ENCODE peak calls at places on chromosomes 1 and 21, in ten cellular contexts. S, F, I, B, P, O, Y, Z, H and R are unnamed samples. For H3K36me3, H3K4me1 and H3K9me3, the result is how much of the 10 kb centered on the place peaks cover.

GRCh38 chr1:3898994-3899775 is 887 bp downstream of the C1orf174 start:
- DNase-seq in S (no peak), F (peak), I (no peak), B (no peak), P (no peak), O (no peak), Y (peak), Z (no peak), H (peak), R (no peak)

GRCh38 chr1:60949826-60950197 is 132.5 kb upstream of the NFIA start:
- DNase-seq in S (no peak), F (no peak), I (no peak), B (no peak), P (no peak), O (no peak), Y (no peak), Z (no peak), H (no peak), R (no peak)

GRCh38 chr1:108897865-108898720 is 21.3 kb downstream of the GPSM2 start:
- DNase-seq in S (no peak), F (no peak), I (no peak), B (no peak), P (no peak), O (no peak), Y (peak), Z (peak), H (peak), R (peak)

GRCh38 chr1:72283204-72284083 is 1.1 kb upstream of the NEGR1 start:
- DNase-seq in S (peak), F (peak), I (peak), B (peak), P (peak), O (peak), Y (peak), Z (peak), H (peak), R (peak)

GRCh38 chr1:159932296-159933285 is 7.3 kb upstream of the TAGLN2 start:
- DNase-seq in S (no peak), F (no peak), I (no peak), B (no peak), P (peak), O (no peak), Y (no peak), Z (no peak), H (no peak), R (no peak)

GRCh38 chr1:95126846-95127245 is 9.7 kb downstream of the TLCD4 start:
- DNase-seq in S (no peak), F (no peak), I (no peak), B (no peak), P (no peak), O (no peak), Y (no peak), Z (no peak), H (no peak), R (no peak)

GRCh38 chr1:114002492-114003290 is 23.4 kb downstream of the OLFML3 start:
- DNase-seq in S (no peak), F (no peak), I (no peak), B (no peak), P (no peak), O (no peak), Y (peak), Z (no peak), H (no peak), R (peak)

GRCh38 chr1:46401964-46402626 is 8.0 kb downstream of the FAAH start:
- DNase-seq in S (peak), F (peak), I (peak), B (peak), P (peak), O (peak), Y (peak), Z (no peak), H (no peak), R (peak)

DNA sequence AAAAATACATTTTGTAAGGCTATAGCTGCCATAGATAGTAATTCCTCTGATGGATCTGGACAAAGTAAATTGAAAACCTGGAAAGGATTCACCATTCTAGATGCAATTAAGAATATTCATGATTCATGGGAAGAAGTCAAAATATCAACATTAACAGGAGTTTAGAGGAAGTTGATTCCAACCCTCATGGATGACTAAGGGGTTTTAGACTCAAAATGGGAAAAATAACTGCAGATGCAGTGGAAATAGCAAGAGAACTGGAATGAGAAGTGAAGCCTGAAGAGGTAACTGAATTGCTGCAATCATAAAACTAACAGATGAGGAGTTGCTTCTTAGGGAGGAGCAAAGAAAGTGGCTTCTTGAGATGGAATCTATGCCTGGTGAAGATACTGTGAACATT is 230.8 kb downstream of the KCTD3 start:
- DNase-seq in S (no peak), F (no peak), I (no peak), B (no peak), P (no peak), O (no peak), Y (no peak), Z (no peak), H (no peak), R (no peak)
- H3K36me3 ChIP-seq in S (under half), F (under half), I (under half), B (under half), P (under half), O (under half), Y (under half), Z (under half), H (under half), R (under half)

GRCh38 chr1:35188578-35189392 is 4.2 kb downstream of the SFPQ start:
- DNase-seq in S (no peak), F (no peak), I (no peak), B (no peak), P (no peak), O (no peak), Y (no peak), Z (no peak), H (no peak), R (no peak)
- H3K4me1 ChIP-seq in S (under half), F (under half), I (under half), B (half or more), P (half or more), O (half or more), Y (half or more), Z (under half), H (under half), R (under half)

GRCh38 chr1:93537924-93538323 is 90.0 kb downstream of the FNBP1L start:
- DNase-seq in S (no peak), F (no peak), I (no peak), B (no peak), P (no peak), O (no peak), Y (peak), Z (no peak), H (no peak), R (no peak)
- H3K9me3 ChIP-seq in S (under half), F (under half), I (under half), B (under half), P (under half), O (under half), Y (under half), Z (under half), H (under half), R (under half)

GRCh38 chr21:34882719-34883131 is 166.4 kb downstream of the RUNX1 start:
- DNase-seq in S (no peak), F (no peak), I (no peak), B (no peak), P (no peak), O (no peak), Y (peak), Z (no peak), H (no peak), R (no peak)

GRCh38 chr21:34880401-34880800 is 168.7 kb downstream of the RUNX1 start:
- DNase-seq in S (no peak), F (no peak), I (no peak), B (no peak), P (no peak), O (no peak), Y (no peak), Z (no peak), H (no peak), R (no peak)

GRCh38 chr21:34883501-34884271 is 165.4 kb downstream of the RUNX1 start:
- DNase-seq in S (no peak), F (no peak), I (no peak), B (no peak), P (no peak), O (no peak), Y (peak), Z (no peak), H (no peak), R (no peak)

GRCh38 chr21:34881421-34881820 is 167.7 kb downstream of the RUNX1 start:
- DNase-seq in S (no peak), F (no peak), I (no peak), B (no peak), P (no peak), O (no peak), Y (peak), Z (no peak), H (no peak), R (no peak)

DNA sequence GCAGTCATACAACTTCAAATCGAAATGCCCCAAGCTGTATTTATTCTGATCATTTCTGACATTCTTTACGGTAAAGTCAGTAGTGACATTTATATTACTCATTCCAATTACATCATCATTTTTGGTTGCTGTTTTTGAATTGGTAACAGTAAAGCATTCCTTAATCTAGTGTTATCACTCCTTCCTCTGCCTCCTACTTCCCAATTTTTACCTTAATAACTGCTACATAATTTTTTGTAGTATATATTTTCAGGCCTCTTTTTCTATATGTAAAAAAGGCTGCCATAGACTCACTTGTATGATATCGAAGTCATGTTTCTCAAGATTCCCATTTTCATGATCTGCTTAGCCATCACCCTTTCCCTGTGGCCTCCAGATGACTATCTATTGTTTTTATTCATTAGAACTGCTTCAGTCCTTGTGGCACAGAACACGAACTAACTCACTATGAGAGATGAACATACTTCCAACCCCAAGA is 167.2 kb downstream of the RUNX1 start:
- DNase-seq in S (no peak), F (no peak), I (no peak), B (peak), P (no peak), O (no peak), Y (peak), Z (no peak), H (no peak), R (no peak)
- H3K36me3 ChIP-seq in S (under half), F (under half), I (under half), B (under half), P (under half), O (under half), Y (half or more), Z (under half), H (under half), R (under half)

DNA sequence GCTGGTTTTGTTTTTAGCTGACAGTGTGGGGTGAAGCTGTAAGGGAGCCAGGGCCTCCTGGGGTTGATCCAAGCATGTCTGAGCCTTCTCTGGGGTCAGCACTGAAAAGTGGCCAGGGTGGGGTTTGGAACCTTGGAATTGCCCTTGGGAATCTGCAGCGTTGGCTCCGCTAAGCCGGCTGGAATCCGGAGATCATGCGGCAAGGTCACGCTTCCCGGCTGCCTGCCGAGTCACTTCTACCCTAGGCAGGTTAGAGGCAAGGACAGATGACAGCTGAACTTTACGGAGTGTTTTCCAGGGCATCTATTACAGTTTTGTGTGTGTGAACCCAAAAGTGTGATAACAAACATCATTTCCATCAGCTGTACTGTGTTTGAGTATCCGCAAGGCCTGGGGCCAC is 17.1 kb downstream of the ABCG1 start:
- DNase-seq in S (no peak), F (no peak), I (no peak), B (no peak), P (no peak), O (peak), Y (no peak), Z (no peak), H (peak), R (peak)
- H3K4me1 ChIP-seq in S (under half), F (under half), I (under half), B (half or more), P (half or more), O (half or more), Y (under half), Z (half or more), H (under half), R (under half)

DNA sequence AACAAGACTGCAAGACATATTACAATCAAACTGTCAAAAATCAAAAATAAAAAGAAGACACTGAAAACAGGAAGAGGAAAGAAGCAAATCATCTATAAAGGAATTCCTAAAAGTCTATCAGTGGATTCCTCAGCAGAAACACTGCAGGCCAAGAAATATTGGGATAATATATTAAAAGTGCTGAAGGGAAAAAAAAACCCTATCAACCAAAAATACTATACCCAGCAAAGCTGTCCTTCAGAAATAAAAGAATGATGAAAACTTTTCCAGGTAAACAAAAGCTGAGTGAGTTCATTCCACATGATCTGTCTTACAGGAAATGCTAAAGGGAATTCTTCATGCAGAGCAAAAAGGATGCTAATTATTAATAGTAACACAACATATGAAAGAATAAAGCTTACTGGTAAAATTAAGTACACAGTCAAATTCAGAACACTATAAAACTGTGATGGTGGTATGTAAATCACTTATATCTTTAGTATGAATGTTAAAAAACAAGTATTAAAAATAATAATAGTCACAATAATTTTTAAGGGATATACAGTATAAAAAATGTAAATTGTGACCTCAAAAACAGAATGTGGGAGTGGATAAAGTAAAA is 12.9 kb upstream of the ACP6 start:
- DNase-seq in S (no peak), F (no peak), I (no peak), B (no peak), P (no peak), O (no peak), Y (no peak), Z (no peak), H (no peak), R (no peak)
- H3K9me3 ChIP-seq in S (under half), F (under half), I (under half), B (under half), P (under half), O (under half), Y (under half), Z (under half), H (under half), R (under half)

GRCh38 chr1:203272633-203273205 is 32.6 kb upstream of the BTG2 start:
- DNase-seq in S (no peak), F (peak), I (no peak), B (no peak), P (no peak), O (no peak), Y (no peak), Z (no peak), H (no peak), R (no peak)

GRCh38 chr1:203273869-203274602 is 31.3 kb upstream of the BTG2 start:
- DNase-seq in S (no peak), F (peak), I (no peak), B (peak), P (peak), O (peak), Y (no peak), Z (no peak), H (no peak), R (no peak)

GRCh38 chr1:203271962-203272632 is 33.2 kb upstream of the BTG2 start:
- DNase-seq in S (no peak), F (peak), I (no peak), B (no peak), P (no peak), O (no peak), Y (no peak), Z (no peak), H (no peak), R (no peak)

GRCh38 chr1:203274603-203275381 is 30.5 kb upstream of the BTG2 start:
- DNase-seq in S (no peak), F (peak), I (peak), B (peak), P (no peak), O (no peak), Y (peak), Z (no peak), H (no peak), R (peak)

DNA sequence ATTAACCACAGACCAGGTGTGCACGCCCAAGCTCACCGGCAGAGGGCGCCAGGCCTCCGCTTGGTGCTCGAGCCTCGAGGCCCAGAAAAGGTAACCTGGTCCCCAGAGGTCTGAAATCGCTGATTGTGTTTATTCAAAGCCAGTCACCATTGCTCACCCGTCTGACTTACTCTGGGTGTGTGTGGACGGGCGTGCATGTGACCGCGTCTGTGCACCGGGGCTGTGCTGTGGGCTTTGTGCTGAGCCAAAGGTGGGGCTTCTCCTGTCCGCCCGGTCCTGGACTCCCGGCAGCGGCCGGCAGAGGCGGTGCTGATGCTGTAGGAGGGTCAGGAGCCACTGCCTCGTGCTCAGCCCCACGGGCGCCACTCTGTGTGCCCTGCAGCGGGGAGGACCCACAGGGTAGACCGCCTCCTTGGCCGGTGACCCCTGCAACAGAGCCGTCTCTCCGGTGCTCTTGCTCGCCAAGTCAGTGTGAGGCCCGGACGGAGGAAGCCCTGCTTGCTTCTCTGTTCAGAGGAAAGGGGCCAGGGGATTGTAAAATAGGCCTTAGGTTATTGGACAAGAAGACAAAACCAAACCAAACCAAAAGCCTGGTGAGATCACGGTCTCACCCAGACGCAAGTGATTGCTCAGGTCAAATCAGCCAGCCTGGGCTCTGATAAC is 32.0 kb upstream of the BTG2 start:
- DNase-seq in S (peak), F (peak), I (peak), B (peak), P (peak), O (peak), Y (peak), Z (peak), H (peak), R (peak)
- H3K36me3 ChIP-seq in S (under half), F (under half), I (under half), B (under half), P (under half), O (under half), Y (under half), Z (under half), H (under half), R (under half)

GRCh38 chr21:33264561-33264960 is 1.6 kb upstream of the IL10RB start:
- DNase-seq in S (no peak), F (no peak), I (no peak), B (no peak), P (no peak), O (no peak), Y (no peak), Z (no peak), H (no peak), R (no peak)
- H3K4me1 ChIP-seq in S (under half), F (under half), I (under half), B (under half), P (half or more), O (under half), Y (under half), Z (under half), H (under half), R (under half)

GRCh38 chr1:166906647-166907046 is 30.6 kb upstream of the TADA1 start:
- DNase-seq in S (no peak), F (no peak), I (no peak), B (no peak), P (no peak), O (no peak), Y (no peak), Z (no peak), H (no peak), R (no peak)
- H3K9me3 ChIP-seq in S (under half), F (under half), I (under half), B (under half), P (under half), O (under half), Y (under half), Z (under half), H (under half), R (under half)